ENCODE peak calls at places on chromosomes 2 and 18, in six cellular contexts. One of them, this sample, is unnamed.

GRCh38 chr2:240247868-240248820 is 107.7 kb upstream of the OTOS start:
- DNase-seq in endothelial cell of umbilical vein: no peak
- DNase-seq in K562: no peak
- DNase-seq in A549: no peak
- DNase-seq in cardiac muscle cell: no peak
- DNase-seq in PC-3: no peak
- DNase-seq in this sample: no peak

GRCh38 chr2:144523606-144524131 is 3.8 kb upstream of the ZEB2 start:
- DNase-seq in endothelial cell of umbilical vein: peak
- DNase-seq in K562: no peak
- DNase-seq in A549: peak
- DNase-seq in cardiac muscle cell: no peak
- DNase-seq in PC-3: no peak
- DNase-seq in this sample: no peak

GRCh38 chr2:23620841-23621341 is 235.9 kb downstream of the KLHL29 start:
- DNase-seq in endothelial cell of umbilical vein: no peak
- DNase-seq in K562: no peak
- DNase-seq in A549: no peak
- DNase-seq in cardiac muscle cell: peak
- DNase-seq in PC-3: no peak
- DNase-seq in this sample: no peak

GRCh38 chr2:128603411-128603924 is 284.8 kb upstream of the HS6ST1 start:
- DNase-seq in endothelial cell of umbilical vein: no peak
- DNase-seq in K562: no peak
- DNase-seq in A549: no peak
- DNase-seq in cardiac muscle cell: no peak
- DNase-seq in PC-3: no peak
- DNase-seq in this sample: no peak

GRCh38 chr2:149885946-149886345 is 298.4 kb upstream of the MMADHC start:
- DNase-seq in endothelial cell of umbilical vein: no peak
- DNase-seq in K562: no peak
- DNase-seq in A549: no peak
- DNase-seq in cardiac muscle cell: no peak
- DNase-seq in PC-3: no peak
- DNase-seq in this sample: no peak

GRCh38 chr2:207474871-207475485 is 54.8 kb upstream of the CREB1 start:
- DNase-seq in endothelial cell of umbilical vein: peak
- DNase-seq in K562: peak
- DNase-seq in A549: no peak
- DNase-seq in cardiac muscle cell: peak
- DNase-seq in PC-3: peak
- DNase-seq in this sample: no peak

GRCh38 chr2:224286923-224287322 is 115.0 kb downstream of the FAM124B start:
- DNase-seq in endothelial cell of umbilical vein: no peak
- DNase-seq in K562: no peak
- DNase-seq in A549: peak
- DNase-seq in cardiac muscle cell: no peak
- DNase-seq in PC-3: peak
- DNase-seq in this sample: no peak

GRCh38 chr2:236265675-236266074 is 1.5 kb upstream of the ASB18 start:
- DNase-seq in endothelial cell of umbilical vein: no peak
- DNase-seq in K562: no peak
- DNase-seq in A549: no peak
- DNase-seq in cardiac muscle cell: no peak
- DNase-seq in PC-3: no peak
- DNase-seq in this sample: no peak

GRCh38 chr2:74502720-74503505 is 3.5 kb upstream of the LBX2 start:
- DNase-seq in endothelial cell of umbilical vein: peak
- DNase-seq in K562: peak
- DNase-seq in A549: peak
- DNase-seq in cardiac muscle cell: peak
- DNase-seq in PC-3: no peak
- DNase-seq in this sample: no peak

GRCh38 chr2:113050921-113051895 is 1.5 kb downstream of the IL36B start:
- DNase-seq in endothelial cell of umbilical vein: no peak
- DNase-seq in K562: peak
- DNase-seq in A549: no peak
- DNase-seq in cardiac muscle cell: no peak
- DNase-seq in PC-3: no peak
- DNase-seq in this sample: no peak

GRCh38 chr2:220531216-220531615 is 903.8 kb downstream of the SLC4A3 start:
- DNase-seq in endothelial cell of umbilical vein: no peak
- DNase-seq in K562: no peak
- DNase-seq in A549: no peak
- DNase-seq in cardiac muscle cell: no peak
- DNase-seq in PC-3: peak
- DNase-seq in this sample: no peak

GRCh38 chr2:231666171-231667095 is 41.9 kb upstream of the PTMA start:
- DNase-seq in endothelial cell of umbilical vein: peak
- DNase-seq in K562: peak
- DNase-seq in A549: peak
- DNase-seq in cardiac muscle cell: peak
- DNase-seq in PC-3: peak
- DNase-seq in this sample: no peak

GRCh38 chr2:1546023-1546591 is 132.8 kb downstream of the TPO start:
- DNase-seq in endothelial cell of umbilical vein: peak
- DNase-seq in K562: peak
- DNase-seq in A549: peak
- DNase-seq in cardiac muscle cell: peak
- DNase-seq in PC-3: peak
- DNase-seq in this sample: no peak

GRCh38 chr18:41744664-41745063 is 210.4 kb upstream of the PIK3C3 start:
- DNase-seq in endothelial cell of umbilical vein: peak
- DNase-seq in K562: no peak
- DNase-seq in A549: no peak
- DNase-seq in cardiac muscle cell: peak
- DNase-seq in PC-3: no peak
- DNase-seq in this sample: no peak

GRCh38 chr2:39234754-39235153 is 9.0 kb downstream of the CDKL4 start:
- DNase-seq in endothelial cell of umbilical vein: no peak
- DNase-seq in K562: no peak
- DNase-seq in A549: no peak
- DNase-seq in cardiac muscle cell: peak
- DNase-seq in PC-3: peak
- DNase-seq in this sample: no peak

GRCh38 chr2:23495661-23496114 is 110.7 kb downstream of the KLHL29 start:
- DNase-seq in endothelial cell of umbilical vein: no peak
- DNase-seq in K562: no peak
- DNase-seq in A549: no peak
- DNase-seq in cardiac muscle cell: peak
- DNase-seq in PC-3: no peak
- DNase-seq in this sample: no peak

GRCh38 chr2:126527836-126528490 is 128.0 kb upstream of the GYPC start:
- DNase-seq in endothelial cell of umbilical vein: no peak
- DNase-seq in K562: peak
- DNase-seq in A549: peak
- DNase-seq in cardiac muscle cell: peak
- DNase-seq in PC-3: no peak
- DNase-seq in this sample: peak

GRCh38 chr2:128401680-128402079 is 83.0 kb upstream of the HS6ST1 start:
- DNase-seq in endothelial cell of umbilical vein: no peak
- DNase-seq in K562: no peak
- DNase-seq in A549: no peak
- DNase-seq in cardiac muscle cell: no peak
- DNase-seq in PC-3: no peak
- DNase-seq in this sample: no peak

GRCh38 chr2:140600116-140600515 is 1530.7 kb downstream of the LRP1B start:
- DNase-seq in endothelial cell of umbilical vein: no peak
- DNase-seq in K562: no peak
- DNase-seq in A549: no peak
- DNase-seq in cardiac muscle cell: peak
- DNase-seq in PC-3: peak
- DNase-seq in this sample: no peak

GRCh38 chr18:37441821-37442220 is 123.8 kb downstream of the CELF4 start:
- DNase-seq in endothelial cell of umbilical vein: no peak
- DNase-seq in K562: no peak
- DNase-seq in A549: no peak
- DNase-seq in cardiac muscle cell: no peak
- DNase-seq in PC-3: no peak
- DNase-seq in this sample: no peak

GRCh38 chr2:170770008-170770303 is 222 bp upstream of the ERICH2 start:
- DNase-seq in endothelial cell of umbilical vein: no peak
- DNase-seq in K562: no peak
- DNase-seq in A549: no peak
- DNase-seq in cardiac muscle cell: no peak
- DNase-seq in PC-3: no peak
- DNase-seq in this sample: no peak

GRCh38 chr2:6929196-6929874 is 12.1 kb downstream of the RNF144A start:
- DNase-seq in endothelial cell of umbilical vein: no peak
- DNase-seq in K562: no peak
- DNase-seq in A549: no peak
- DNase-seq in cardiac muscle cell: peak
- DNase-seq in PC-3: peak
- DNase-seq in this sample: no peak

GRCh38 chr2:6928452-6928851 is 11.2 kb downstream of the RNF144A start:
- DNase-seq in endothelial cell of umbilical vein: no peak
- DNase-seq in K562: no peak
- DNase-seq in A549: no peak
- DNase-seq in cardiac muscle cell: no peak
- DNase-seq in PC-3: no peak
- DNase-seq in this sample: no peak

GRCh38 chr2:6927186-6927585 is 10.0 kb downstream of the RNF144A start:
- DNase-seq in endothelial cell of umbilical vein: no peak
- DNase-seq in K562: no peak
- DNase-seq in A549: no peak
- DNase-seq in cardiac muscle cell: no peak
- DNase-seq in PC-3: no peak
- DNase-seq in this sample: no peak

GRCh38 chr2:6926071-6926732 is 9.0 kb downstream of the RNF144A start:
- DNase-seq in endothelial cell of umbilical vein: no peak
- DNase-seq in K562: no peak
- DNase-seq in A549: no peak
- DNase-seq in cardiac muscle cell: no peak
- DNase-seq in PC-3: no peak
- DNase-seq in this sample: no peak

DNA sequence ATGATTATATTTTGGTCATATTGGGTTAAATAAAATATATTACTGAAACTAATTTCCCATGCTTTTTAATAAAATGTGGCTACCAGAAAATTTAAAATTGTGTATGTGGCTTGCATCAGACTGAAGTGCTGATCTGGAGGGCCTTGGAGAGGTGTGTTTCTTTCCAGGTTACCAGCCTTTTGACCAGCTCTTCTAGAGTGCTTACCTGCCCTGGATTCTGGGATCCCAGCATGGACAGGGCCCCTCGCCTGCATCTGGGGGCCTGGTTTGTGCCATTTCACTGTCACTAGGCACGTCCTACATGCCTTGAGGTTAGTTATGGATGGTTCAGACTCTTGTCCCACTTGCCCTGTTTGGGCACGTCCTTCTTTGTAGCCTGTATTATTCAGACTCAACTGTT is 10.5 kb downstream of the RNF144A start:
- DNase-seq in endothelial cell of umbilical vein: no peak
- DNase-seq in K562: no peak
- DNase-seq in A549: no peak
- DNase-seq in cardiac muscle cell: no peak
- DNase-seq in PC-3: no peak
- DNase-seq in this sample: no peak
- H3K27ac ChIP-seq in endothelial cell of umbilical vein: no peak
- H3K27ac ChIP-seq in K562: no peak
- H3K27ac ChIP-seq in A549: no peak
- H3K27ac ChIP-seq in cardiac muscle cell: peak
- H3K27ac ChIP-seq in PC-3: no peak
- H3K27ac ChIP-seq in this sample: no peak

GRCh38 chr2:25822190-25823117 is 55.8 kb downstream of the ASXL2 start:
- DNase-seq in endothelial cell of umbilical vein: peak
- DNase-seq in K562: no peak
- DNase-seq in A549: no peak
- DNase-seq in cardiac muscle cell: peak
- DNase-seq in PC-3: no peak
- DNase-seq in this sample: peak
- H3K4me3 ChIP-seq in endothelial cell of umbilical vein: peak
- H3K4me3 ChIP-seq in K562: no peak
- H3K4me3 ChIP-seq in A549: peak
- H3K4me3 ChIP-seq in cardiac muscle cell: no peak
- H3K4me3 ChIP-seq in PC-3: no peak
- H3K4me3 ChIP-seq in this sample: peak

DNA sequence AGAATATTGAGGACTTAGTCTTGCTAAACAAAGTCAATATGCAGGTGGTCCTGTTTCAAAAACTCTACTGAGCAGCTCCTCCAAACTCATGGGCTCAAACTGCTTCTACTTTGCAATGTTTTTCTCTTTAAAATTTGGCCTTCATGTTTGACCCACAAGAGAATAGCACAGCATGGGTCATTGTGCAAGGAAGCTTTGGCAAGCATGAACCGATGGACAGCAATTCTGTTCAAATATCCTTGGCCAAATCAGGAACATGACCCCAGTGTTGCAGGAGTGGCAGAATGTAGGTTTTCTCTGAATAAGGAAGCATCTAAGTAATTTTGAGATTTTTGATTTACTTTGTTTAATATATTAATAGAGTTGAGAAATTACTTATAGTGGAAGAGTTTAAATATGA is 477.9 kb downstream of the KCNJ3 start:
- DNase-seq in endothelial cell of umbilical vein: no peak
- DNase-seq in K562: no peak
- DNase-seq in A549: no peak
- DNase-seq in cardiac muscle cell: no peak
- DNase-seq in PC-3: no peak
- DNase-seq in this sample: no peak
- H3K27ac ChIP-seq in endothelial cell of umbilical vein: no peak
- H3K27ac ChIP-seq in K562: no peak
- H3K27ac ChIP-seq in A549: no peak
- H3K27ac ChIP-seq in cardiac muscle cell: no peak
- H3K27ac ChIP-seq in PC-3: no peak
- H3K27ac ChIP-seq in this sample: no peak

GRCh38 chr2:32946314-32947075 is at the start of gene LTBP1:
- DNase-seq in endothelial cell of umbilical vein: peak
- DNase-seq in K562: peak
- DNase-seq in A549: peak
- DNase-seq in cardiac muscle cell: peak
- DNase-seq in PC-3: peak
- DNase-seq in this sample: peak

GRCh38 chr2:32947484-32948143 is 861 bp downstream of the LTBP1 start:
- DNase-seq in endothelial cell of umbilical vein: peak
- DNase-seq in K562: peak
- DNase-seq in A549: peak
- DNase-seq in cardiac muscle cell: peak
- DNase-seq in PC-3: peak
- DNase-seq in this sample: no peak

GRCh38 chr2:32947076-32947483 is 327 bp downstream of the LTBP1 start:
- DNase-seq in endothelial cell of umbilical vein: peak
- DNase-seq in K562: peak
- DNase-seq in A549: peak
- DNase-seq in cardiac muscle cell: no peak
- DNase-seq in PC-3: no peak
- DNase-seq in this sample: no peak

GRCh38 chr2:32945286-32945685 is 1.5 kb upstream of the LTBP1 start:
- DNase-seq in endothelial cell of umbilical vein: no peak
- DNase-seq in K562: no peak
- DNase-seq in A549: no peak
- DNase-seq in cardiac muscle cell: no peak
- DNase-seq in PC-3: no peak
- DNase-seq in this sample: no peak

DNA sequence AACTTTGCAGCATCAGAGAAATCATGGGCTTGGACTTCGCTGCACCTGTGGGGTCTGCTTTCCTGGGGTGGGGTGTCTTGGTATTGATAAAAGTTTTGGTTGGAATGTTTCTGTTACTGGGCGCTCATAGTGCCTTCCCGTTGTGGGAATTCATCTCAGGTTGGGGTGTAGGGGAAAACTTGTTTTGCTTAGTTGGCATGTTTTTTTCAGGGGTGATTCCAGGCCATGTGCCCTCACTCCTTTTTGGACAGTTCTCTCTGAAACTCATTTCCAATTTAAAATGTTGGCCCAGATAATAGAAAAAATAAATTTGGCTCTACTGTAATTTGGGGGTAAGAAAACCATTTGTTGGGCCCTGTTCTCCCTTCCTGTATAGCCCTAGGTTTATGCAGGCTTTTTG is 1.5 kb downstream of the LTBP1 start:
- DNase-seq in endothelial cell of umbilical vein: no peak
- DNase-seq in K562: no peak
- DNase-seq in A549: no peak
- DNase-seq in cardiac muscle cell: no peak
- DNase-seq in PC-3: no peak
- DNase-seq in this sample: no peak
- H3K4me3 ChIP-seq in endothelial cell of umbilical vein: peak
- H3K4me3 ChIP-seq in K562: peak
- H3K4me3 ChIP-seq in A549: peak
- H3K4me3 ChIP-seq in cardiac muscle cell: peak
- H3K4me3 ChIP-seq in PC-3: peak
- H3K4me3 ChIP-seq in this sample: no peak